ENCODE peak calls at places on chromosomes 1 and 21, in five cellular contexts. P is activated CD4-positive, alpha-beta memory T cell treated with anti-CD3 and anti-CD28 coated beads, Interleukin-2, amount 10 ng/mL, durations not matched to agents 7 days and 5 days; X is Daoy; Q is stimulated activated CD4-positive, alpha-beta T cell treated with anti-CD3 and anti-CD28 coated beads, Interleukin-2, amount 100 ng/mL, for 24 hours; V is Ammon's horn. U is an unnamed sample.

GRCh38 chr1:87024936-87025537 is 110.6 kb downstream of the HS2ST1 start:
- DNase-seq in P (no peak), X (peak; percentile 18), Q (no peak), V (peak; percentile 46), U (peak; percentile 47)

GRCh38 chr1:31753623-31754349 is 10.4 kb downstream of the ADGRB2 start:
- DNase-seq in P (no peak), X (peak; percentile 54), Q (no peak), V (peak; percentile 95), U (peak; percentile 20)

GRCh38 chr1:26584022-26584485 is 54.5 kb downstream of the RPS6KA1 start:
- DNase-seq in P (peak; percentile 30), X (peak; percentile 54), Q (peak; percentile 42), V (no peak), U (peak; percentile 42)

GRCh38 chr1:34929853-34930701 is 627 bp upstream of the DLGAP3 start:
- DNase-seq in P (no peak), X (no peak), Q (no peak), V (no peak), U (no peak)

GRCh38 chr1:202811296-202812175 is 782 bp downstream of the PCAT6 start:
- DNase-seq in P (peak; percentile 53), X (no peak), Q (peak; percentile 32), V (peak; percentile 14), U (peak; percentile 30)

GRCh38 chr1:232587141-232588008 is 42.6 kb downstream of the SIPA1L2 start:
- DNase-seq in P (no peak), X (no peak), Q (no peak), V (no peak), U (no peak)

GRCh38 chr1:47533176-47534039 is 95.6 kb downstream of the FOXD2 start:
- DNase-seq in P (no peak), X (peak; percentile 87), Q (no peak), V (peak; percentile 39), U (peak; percentile 7)

GRCh38 chr1:73611681-73612080 is 586.3 kb downstream of the LRRIQ3 start:
- DNase-seq in P (no peak), X (no peak), Q (no peak), V (no peak), U (peak; percentile 64)

GRCh38 chr1:2240251-2241156 is 12.4 kb downstream of the SKI start:
- DNase-seq in P (no peak), X (no peak), Q (no peak), V (peak; percentile 82), U (peak; percentile 56)

GRCh38 chr1:27137022-27137542 is 17.8 kb downstream of the SLC9A1 start:
- DNase-seq in P (peak; percentile 89), X (peak; percentile 36), Q (peak; percentile 80), V (peak; percentile 69), U (no peak)

GRCh38 chr21:45327458-45328197 is 39.9 kb upstream of the POFUT2 start:
- DNase-seq in P (no peak), X (no peak), Q (no peak), V (no peak), U (no peak)

GRCh38 chr21:45570826-45571601 is 28.8 kb upstream of the SLC19A1 start:
- DNase-seq in P (no peak), X (no peak), Q (no peak), V (no peak), U (no peak)

GRCh38 chr1:166479052-166479631 is 312.3 kb upstream of the FAM78B start:
- DNase-seq in P (peak; percentile 59), X (peak; percentile 45), Q (peak; percentile 70), V (peak; percentile 55), U (peak; percentile 40)

GRCh38 chr1:56520202-56520601 is 59.2 kb downstream of the PLPP3 start:
- DNase-seq in P (no peak), X (no peak), Q (no peak), V (no peak), U (no peak)

GRCh38 chr1:56586502-56586901 is 7.1 kb upstream of the PLPP3 start:
- DNase-seq in P (no peak), X (no peak), Q (no peak), V (no peak), U (no peak)

GRCh38 chr1:169892819-169893644 is 664 bp downstream of the SCYL3 start:
- DNase-seq in P (no peak), X (peak; percentile 35), Q (no peak), V (peak; percentile 30), U (peak; percentile 26)

GRCh38 chr1:221913351-221913750 is 171.5 kb upstream of the DUSP10 start:
- DNase-seq in P (no peak), X (peak; percentile 48), Q (no peak), V (no peak), U (no peak)

GRCh38 chr1:102045752-102046151 is 49.0 kb upstream of the OLFM3 start:
- DNase-seq in P (no peak), X (no peak), Q (no peak), V (no peak), U (no peak)

GRCh38 chr1:231829332-231829731 is 202.7 kb downstream of the DISC1 start:
- DNase-seq in P (no peak), X (no peak), Q (no peak), V (no peak), U (no peak)

GRCh38 chr1:35190784-35191183 is 2.2 kb downstream of the SFPQ start:
- DNase-seq in P (no peak), X (no peak), Q (no peak), V (no peak), U (no peak)

GRCh38 chr1:180779584-180779983 is 133.1 kb upstream of the KIAA1614 start:
- DNase-seq in P (no peak), X (no peak), Q (no peak), V (no peak), U (no peak)

GRCh38 chr1:226711976-226712778 is 26.9 kb downstream of the ITPKB start:
- DNase-seq in P (peak; percentile 69), X (no peak), Q (peak; percentile 59), V (no peak), U (no peak)